ENCODE peak calls at places on chromosomes 3 and 15, in six cellular contexts. H is fibroblast of pulmonary artery, B is ovary, I is nephron progenitor cell, D is B cell, A is activated B cell treated with CpG ODN at 0.5 μM for 24 hours. Y is an unnamed sample.

GRCh38 chr3:83251490-83251889 is 1490.0 kb upstream of the GBE1 start:
- DNase-seq in B (no peak), H (no peak), I (no peak), A (no peak), D (no peak), Y (no peak)

GRCh38 chr3:168272343-168272984 is 176.7 kb upstream of the GOLIM4 start:
- DNase-seq in A (no peak), B (no peak), I (no peak), H (peak), D (no peak), Y (no peak)

GRCh38 chr3:44114142-44114541 is 127.5 kb upstream of the TOPAZ1 start:
- DNase-seq in A (peak), B (no peak), I (peak), D (peak), H (peak), Y (no peak)

GRCh38 chr3:105349988-105350387 is 16.7 kb upstream of the ALCAM start:
- DNase-seq in H (no peak), A (no peak), B (no peak), D (no peak), I (no peak), Y (no peak)

GRCh38 chr3:133573054-133573628 is 345 bp upstream of the CDV3 start:
- DNase-seq in A (peak), B (peak), H (peak), D (peak), I (peak), Y (peak)

GRCh38 chr3:127834771-127835170 is 12.5 kb upstream of the MGLL start:
- DNase-seq in A (no peak), D (no peak), H (no peak), B (no peak), I (no peak), Y (no peak)

GRCh38 chr3:85481411-85482192 is 522.8 kb downstream of the CADM2 start:
- DNase-seq in B (no peak), H (no peak), I (no peak), A (no peak), D (no peak), Y (no peak)

GRCh38 chr3:170801597-170801996 is 68.4 kb downstream of the RPL22L1 start:
- DNase-seq in A (no peak), I (no peak), D (no peak), B (no peak), H (no peak), Y (no peak)

GRCh38 chr3:62361261-62361660 is 12.1 kb downstream of the FEZF2 start:
- DNase-seq in A (no peak), I (no peak), H (no peak), D (no peak), B (no peak), Y (no peak)

GRCh38 chr3:118587847-118588246 is 446.8 kb downstream of the IGSF11 start:
- DNase-seq in H (no peak), D (no peak), I (no peak), B (no peak), A (no peak), Y (no peak)

GRCh38 chr15:80173022-80173759 is 20.4 kb downstream of the FAH start:
- DNase-seq in B (peak), I (peak), D (peak), A (peak), H (peak), Y (peak)

GRCh38 chr3:56624725-56625124 is 58.3 kb downstream of the TASOR start:
- DNase-seq in I (no peak), B (no peak), H (peak), D (no peak), A (no peak), Y (no peak)

GRCh38 chr3:31724681-31725080 is 192.0 kb downstream of the STT3B start:
- DNase-seq in B (no peak), I (no peak), A (no peak), H (peak), D (no peak), Y (no peak)

GRCh38 chr15:74651251-74651741 is 35.7 kb downstream of the CLK3 start:
- DNase-seq in B (no peak), D (no peak), A (no peak), I (no peak), H (peak), Y (no peak)

GRCh38 chr3:131705558-131706051 is 202.8 kb upstream of the MRPL3 start:
- DNase-seq in D (no peak), A (no peak), H (no peak), I (no peak), B (no peak), Y (peak)

GRCh38 chr3:15299036-15299435 is 33.4 kb downstream of the SH3BP5 start:
- DNase-seq in A (no peak), D (no peak), B (no peak), I (no peak), H (no peak), Y (no peak)

GRCh38 chr3:43349759-43350158 is 63.4 kb downstream of the SNRK start:
- DNase-seq in I (no peak), H (no peak), B (no peak), D (no peak), A (no peak), Y (no peak)

GRCh38 chr3:130091958-130092357 is 10.3 kb downstream of the ALG1L2 start:
- DNase-seq in B (no peak), A (no peak), I (no peak), H (no peak), D (no peak), Y (no peak)

GRCh38 chr3:146750196-146750595 is 145.1 kb upstream of the PLSCR5 start:
- DNase-seq in B (no peak), D (no peak), I (no peak), A (no peak), H (peak), Y (no peak)

GRCh38 chr3:62873672-62874397 is 1.4 kb downstream of the CADPS start:
- DNase-seq in D (peak), I (peak), A (no peak), H (no peak), B (peak), Y (no peak)

GRCh38 chr15:51724673-51725072 is 12.8 kb downstream of the LYSMD2 start:
- DNase-seq in I (no peak), B (no peak), D (no peak), H (no peak), A (no peak), Y (no peak)

GRCh38 chr15:52790941-52791751 is 1.0 kb upstream of the ONECUT1 start:
- DNase-seq in D (peak), A (no peak), I (peak), B (no peak), H (no peak), Y (no peak)
- TF ChIP-seq CTCF in D (no peak), A (no peak), I (peak), B (no peak), H (no peak), Y (no peak)

DNA sequence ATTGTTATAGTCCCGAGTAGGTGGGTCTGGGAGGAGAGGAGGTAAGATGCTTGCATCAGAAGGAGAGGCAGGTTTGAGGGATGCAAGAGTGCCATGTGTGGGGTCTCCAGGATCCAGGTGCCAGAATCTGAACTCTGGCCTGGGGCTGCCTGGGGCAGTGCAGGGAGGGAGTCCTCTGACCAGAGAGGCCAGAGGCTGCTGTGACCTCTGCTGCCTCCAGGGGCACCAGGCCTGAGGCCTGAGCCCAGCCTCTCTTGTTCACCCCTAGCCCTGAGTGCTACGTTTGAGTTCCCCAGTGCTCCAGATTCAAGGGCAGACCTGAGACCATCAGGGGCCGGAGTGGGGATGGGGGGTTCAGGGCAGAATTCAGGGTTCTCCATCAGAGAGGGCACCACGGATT is 7.4 kb downstream of the SLC38A3 start:
- DNase-seq in D (no peak), I (no peak), A (no peak), B (no peak), H (no peak), Y (no peak)
- TF ChIP-seq CTCF in D (no peak), I (peak), A (no peak), B (no peak), H (no peak), Y (no peak)

GRCh38 chr3:39079530-39079929 is 27.7 kb downstream of the WDR48 start:
- DNase-seq in D (no peak), B (no peak), I (no peak), H (no peak), A (no peak), Y (no peak)
- TF ChIP-seq CTCF in D (no peak), B (no peak), I (no peak), H (no peak), A (no peak), Y (peak)

GRCh38 chr3:138328341-138328740 is 1.3 kb downstream of the NME9 start:
- DNase-seq in D (no peak), B (no peak), I (no peak), H (peak), A (no peak), Y (no peak)
- TF ChIP-seq CTCF in D (no peak), B (no peak), I (no peak), H (peak), A (no peak), Y (peak)